ENCODE peak calls at places on chromosome 22, in seven cellular contexts. T, Q, N, G, B, R and Y are unnamed samples.

GRCh38 chr22:31962392-31963113 is 18.2 kb downstream of the YWHAH start:
- DNase-seq in T (no peak), Q (no peak), N (no peak), G (peak; percentile 7), B (no peak), R (no peak), Y (no peak)

GRCh38 chr22:21764038-21764804 is 28.6 kb upstream of the YPEL1 start:
- DNase-seq in T (no peak), Q (no peak), N (no peak), G (no peak), B (no peak), R (no peak), Y (no peak)

GRCh38 chr22:48523091-48523490 is 1304.6 kb downstream of the BRD1 start:
- DNase-seq in T (no peak), Q (no peak), N (peak; percentile 7), G (no peak), B (no peak), R (no peak), Y (no peak)

GRCh38 chr22:30921108-30921507 is 47.5 kb downstream of the MORC2 start:
- DNase-seq in T (no peak), Q (peak; percentile 32), N (no peak), G (peak; percentile 55), B (peak; percentile 12), R (no peak), Y (no peak)

GRCh38 chr22:31192513-31192912 is 19.6 kb upstream of the LIMK2 start:
- DNase-seq in T (no peak), Q (no peak), N (no peak), G (no peak), B (no peak), R (no peak), Y (no peak)

GRCh38 chr22:19119949-19120348 is 2.3 kb downstream of the DGCR2 start:
- DNase-seq in T (no peak), Q (no peak), N (no peak), G (no peak), B (no peak), R (no peak), Y (no peak)

GRCh38 chr22:49674479-49674830 is 153.2 kb downstream of the BRD1 start:
- DNase-seq in T (no peak), Q (no peak), N (no peak), G (peak; percentile 39), B (no peak), R (no peak), Y (no peak)

GRCh38 chr22:27461470-27461869 is 340.1 kb downstream of the MN1 start:
- DNase-seq in T (peak; percentile 71), Q (no peak), N (peak; percentile 97), G (no peak), B (no peak), R (no peak), Y (no peak)

GRCh38 chr22:41508770-41509170 is 35.5 kb downstream of the POLR3H start:
- DNase-seq in T (no peak), Q (peak; percentile 71), N (no peak), G (peak; percentile 75), B (no peak), R (peak; percentile 57), Y (no peak)

GRCh38 chr22:45521178-45521577 is 18.5 kb downstream of the FBLN1 start:
- DNase-seq in T (no peak), Q (no peak), N (no peak), G (no peak), B (no peak), R (no peak), Y (no peak)
- H3K27ac ChIP-seq in T (no peak overlapping the region), Q (no peak overlapping the region), N (no peak overlapping the region), G (no peak overlapping the region), B (no peak overlapping the region), R (no peak overlapping the region), Y (no peak overlapping the region)

GRCh38 chr22:23419931-23420330 is 160.2 kb downstream of the IGLL1 start:
- DNase-seq in T (no peak), Q (no peak), N (no peak), G (no peak), B (no peak), R (no peak), Y (peak; percentile 51)

GRCh38 chr22:23415490-23415851 is 164.6 kb downstream of the IGLL1 start:
- DNase-seq in T (no peak), Q (no peak), N (no peak), G (no peak), B (no peak), R (no peak), Y (no peak)

GRCh38 chr22:23419151-23419550 is 160.9 kb downstream of the IGLL1 start:
- DNase-seq in T (no peak), Q (no peak), N (no peak), G (no peak), B (no peak), R (no peak), Y (no peak)

GRCh38 chr22:23414727-23415489 is 165.2 kb downstream of the IGLL1 start:
- DNase-seq in T (no peak), Q (no peak), N (no peak), G (no peak), B (no peak), R (no peak), Y (peak; percentile 70)

DNA sequence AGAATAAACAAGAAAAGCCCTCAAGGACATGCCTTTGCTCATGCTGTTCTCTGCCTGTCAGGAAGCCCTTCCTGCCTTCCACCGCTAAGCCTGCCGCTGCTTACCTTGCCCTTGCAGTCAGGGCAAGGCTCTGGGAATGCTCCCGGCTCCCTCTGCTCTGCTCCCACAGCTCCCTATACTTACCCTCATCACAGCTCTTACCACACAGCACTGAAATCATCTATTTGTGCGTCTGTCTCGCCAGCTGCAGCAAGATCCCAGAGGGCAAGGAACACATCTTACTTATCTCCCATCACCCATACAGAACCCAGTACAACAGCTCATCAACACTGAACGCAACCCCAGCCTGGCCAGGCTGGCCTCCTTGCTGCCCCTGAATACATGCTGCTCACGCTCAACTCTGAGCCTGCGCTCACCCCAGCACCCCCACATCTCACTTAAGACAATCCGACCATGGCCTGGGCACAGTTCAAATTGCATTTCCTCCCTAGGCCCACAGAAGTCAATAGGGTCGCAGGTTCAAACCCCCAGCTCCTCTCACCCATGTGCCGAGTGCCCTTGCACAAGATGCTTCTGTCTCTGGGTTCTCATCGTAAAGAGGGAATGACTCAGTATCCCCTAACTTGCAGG is 161.8 kb downstream of the IGLL1 start:
- DNase-seq in T (no peak), Q (no peak), N (no peak), G (no peak), B (no peak), R (no peak), Y (peak; percentile 38)
- H3K27ac ChIP-seq in T (no peak overlapping the region), Q (no peak overlapping the region), N (no peak overlapping the region), G (no peak overlapping the region), B (no peak overlapping the region), R (no peak overlapping the region), Y (no peak overlapping the region)

GRCh38 chr22:46075764-46076531 is 74.4 kb upstream of the PPARA start:
- DNase-seq in T (no peak), Q (peak; percentile 63), N (no peak), G (peak; percentile 63), B (no peak), R (no peak), Y (peak; percentile 37)
- H3K27ac ChIP-seq in T (no peak overlapping the region), Q (peak overlapping the region; percentile 99), N (peak overlapping the region; percentile 97), G (peak overlapping the region; percentile 98), B (peak overlapping the region; percentile 100), R (peak overlapping the region; percentile 97), Y (peak overlapping the region; percentile 97)

GRCh38 chr22:22937894-22938480 is 50.4 kb downstream of the IGLL5 start:
- DNase-seq in T (no peak), Q (no peak), N (no peak), G (peak; percentile 17), B (no peak), R (no peak), Y (no peak)

GRCh38 chr22:22939537-22940368 is 52.1 kb downstream of the IGLL5 start:
- DNase-seq in T (no peak), Q (no peak), N (no peak), G (no peak), B (no peak), R (no peak), Y (peak; percentile 10)

GRCh38 chr22:22936915-22937656 is 49.5 kb downstream of the IGLL5 start:
- DNase-seq in T (no peak), Q (no peak), N (no peak), G (no peak), B (no peak), R (no peak), Y (no peak)

GRCh38 chr22:22940961-22941605 is 53.5 kb downstream of the IGLL5 start:
- DNase-seq in T (no peak), Q (peak; percentile 38), N (no peak), G (peak; percentile 59), B (peak; percentile 14), R (no peak), Y (peak; percentile 20)

DNA sequence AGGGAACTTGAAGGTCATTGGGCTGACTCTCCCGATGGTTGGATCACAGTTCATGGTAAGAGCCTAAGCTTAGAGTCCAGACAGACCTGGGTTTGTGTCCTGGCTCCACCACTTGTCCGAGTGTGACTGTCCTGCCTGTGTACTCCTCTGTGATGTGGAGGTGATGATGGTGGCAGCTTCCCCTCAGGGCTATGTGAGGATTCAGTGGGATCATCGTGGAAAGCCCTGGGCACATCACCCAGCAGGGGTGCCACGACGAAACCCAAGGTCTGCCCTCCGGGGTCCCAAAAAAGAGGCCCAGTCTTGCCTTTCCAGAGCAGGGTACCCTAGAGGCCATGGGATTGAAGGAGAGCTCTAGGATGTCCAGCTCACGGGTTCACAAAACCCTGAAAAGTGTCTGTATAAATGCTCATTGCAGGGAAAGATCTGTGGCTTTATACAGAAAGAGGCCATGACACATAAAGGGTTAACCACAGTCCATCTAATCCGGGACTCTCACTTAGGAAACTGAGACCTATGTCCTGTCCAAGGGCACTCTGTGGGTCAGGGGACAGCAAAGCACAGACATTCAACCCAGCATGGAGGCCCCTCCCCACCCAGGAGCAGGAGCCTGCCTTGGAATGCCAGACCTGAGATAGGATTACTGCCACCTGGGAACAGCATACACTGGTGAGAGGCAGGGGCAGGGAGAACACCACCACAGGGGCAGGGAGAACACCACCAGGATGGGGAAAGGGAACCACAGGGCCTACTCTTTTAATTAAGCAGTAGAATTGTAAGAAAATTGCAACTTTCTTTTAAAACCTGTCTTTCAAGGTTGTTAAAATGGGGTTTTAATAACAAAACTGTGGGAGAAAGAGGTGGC is 51.3 kb downstream of the IGLL5 start:
- DNase-seq in T (no peak), Q (peak; percentile 24), N (no peak), G (no peak), B (no peak), R (no peak), Y (peak; percentile 22)
- H3K27ac ChIP-seq in T (no peak overlapping the region), Q (no peak overlapping the region), N (no peak overlapping the region), G (no peak overlapping the region), B (no peak overlapping the region), R (no peak overlapping the region), Y (no peak overlapping the region)

DNA sequence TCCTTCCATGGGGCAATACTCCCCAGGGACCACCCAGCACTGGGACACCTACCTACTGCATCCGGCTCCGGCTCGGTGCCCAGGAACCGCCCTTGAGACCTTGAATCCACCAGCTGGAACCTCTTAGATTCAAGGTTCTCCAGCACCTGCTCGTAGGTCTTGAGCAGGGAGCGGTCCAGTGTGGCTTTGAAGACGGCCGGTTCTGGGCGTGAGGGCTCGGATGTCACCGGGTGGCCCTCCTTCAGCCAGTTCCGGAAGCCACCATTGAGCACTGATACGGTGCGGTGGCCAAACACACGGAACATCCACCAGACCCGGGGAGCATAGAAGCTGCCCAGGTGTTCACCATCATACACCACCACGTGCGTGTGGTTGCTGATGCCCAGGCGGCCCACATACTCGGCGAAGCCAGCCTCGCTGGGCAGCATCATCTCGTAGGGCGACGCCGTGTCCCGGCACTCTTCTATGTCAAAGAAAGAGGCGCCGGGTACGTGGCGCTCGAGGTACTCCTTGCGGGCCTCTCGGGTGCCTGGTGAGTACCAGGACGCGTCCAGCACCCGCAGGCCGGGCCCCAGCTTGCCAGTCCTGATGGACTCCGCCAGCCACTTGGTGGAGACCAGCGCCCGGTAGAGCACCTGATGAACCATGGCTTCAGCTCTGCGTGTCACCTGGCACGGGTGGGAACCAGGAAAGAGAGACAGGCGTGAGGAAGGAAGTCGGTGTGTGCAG is 997 bp downstream of the TST start:
- DNase-seq in T (no peak), Q (no peak), N (no peak), G (no peak), B (no peak), R (no peak), Y (no peak)
- H3K27ac ChIP-seq in T (no peak overlapping the region), Q (peak overlapping the region; percentile 93), N (no peak overlapping the region), G (peak overlapping the region; percentile 88), B (peak overlapping the region; percentile 99), R (peak overlapping the region; percentile 87), Y (peak overlapping the region; percentile 85)